ENCODE peak calls at places on chromosomes 6 and 20, in four cellular contexts. K, H, A and I are unnamed samples.

GRCh38 chr6:27889628-27890315 is 22.4 kb downstream of the OR2B2 start:
- DNase-seq in K (no peak), A (no peak), H (no peak), I (no peak)

GRCh38 chr20:49310695-49311094 is 32.8 kb upstream of the ZNFX1 start:
- DNase-seq in A (no peak), K (peak), H (no peak), I (peak)

GRCh38 chr6:16803294-16804006 is 42.2 kb upstream of the ATXN1 start:
- DNase-seq in A (no peak), K (peak), H (no peak), I (peak)

GRCh38 chr20:41407617-41408016 is 41.0 kb upstream of the EMILIN3 start:
- DNase-seq in H (peak), A (no peak), K (no peak), I (no peak)

GRCh38 chr6:143037470-143037869 is 23.2 kb upstream of the AIG1 start:
- DNase-seq in K (no peak), A (no peak), H (no peak), I (no peak)

GRCh38 chr20:12090920-12091319 is 173.2 kb downstream of the BTBD3 start:
- DNase-seq in K (no peak), A (no peak), H (no peak), I (peak)

GRCh38 chr6:167825759-167826229 is 917 bp upstream of the AFDN start:
- DNase-seq in A (no peak), H (peak), K (no peak), I (no peak)

GRCh38 chr6:26195924-26196845 is 109.0 kb downstream of the HFE start:
- DNase-seq in K (peak), H (no peak), A (no peak), I (peak)

GRCh38 chr6:12483712-12484111 is 193.6 kb downstream of the EDN1 start:
- DNase-seq in K (peak), H (no peak), A (peak), I (peak)

GRCh38 chr6:4319992-4320683 is 184.8 kb upstream of the ECI2 start:
- DNase-seq in A (no peak), K (peak), H (no peak), I (peak)

GRCh38 chr20:50216543-50217206 is 26.0 kb downstream of the CEBPB start:
- DNase-seq in A (no peak), H (no peak), K (no peak), I (no peak)

GRCh38 chr6:121932071-121933009 is 467.1 kb upstream of the HSF2 start:
- DNase-seq in H (no peak), K (peak), A (no peak), I (peak)

GRCh38 chr6:28941681-28942448 is 18.1 kb upstream of the TRIM27 start:
- DNase-seq in A (no peak), H (peak), K (no peak), I (no peak)

GRCh38 chr6:79250107-79250514 is 15.6 kb upstream of the HMGN3 start:
- DNase-seq in A (peak), K (no peak), H (peak), I (no peak)

GRCh38 chr6:79544299-79544927 is 7.2 kb upstream of the LCA5 start:
- DNase-seq in K (peak), H (no peak), A (peak), I (no peak)

GRCh38 chr6:145798530-145798929 is 16.1 kb downstream of the FBXO30 start:
- DNase-seq in H (no peak), A (no peak), K (peak), I (peak)

GRCh38 chr6:75776461-75776860 is 27.4 kb downstream of the MYO6 start:
- DNase-seq in A (no peak), K (no peak), H (no peak), I (no peak)
- TF ChIP-seq FOS in A (no peak), K (no peak), H (no peak), I (no peak)

GRCh38 chr6:77292564-77293546 is 170.4 kb downstream of the HTR1B start:
- DNase-seq in H (no peak), K (peak), A (no peak), I (peak)
- TF ChIP-seq FOS in H (no peak), K (no peak), A (no peak), I (peak)

GRCh38 chr20:37823276-37823980 is 79.5 kb upstream of the VSTM2L start:
- DNase-seq in A (no peak), H (no peak), K (peak), I (no peak)
- TF ChIP-seq FOS in A (no peak), H (no peak), K (no peak), I (no peak)

GRCh38 chr6:40535784-40536380 is 51.3 kb downstream of the LRFN2 start:
- DNase-seq in H (no peak), A (no peak), K (no peak), I (no peak)

GRCh38 chr6:40529040-40529439 is 58.1 kb downstream of the LRFN2 start:
- DNase-seq in K (no peak), H (no peak), A (no peak), I (no peak)

GRCh38 chr6:40536442-40536841 is 50.7 kb downstream of the LRFN2 start:
- DNase-seq in H (peak), A (no peak), K (no peak), I (no peak)

GRCh38 chr6:40535105-40535783 is 51.9 kb downstream of the LRFN2 start:
- DNase-seq in A (no peak), H (no peak), K (no peak), I (no peak)

GRCh38 chr6:40532349-40533028 is 54.7 kb downstream of the LRFN2 start:
- DNase-seq in A (no peak), K (no peak), H (no peak), I (no peak)
- TF ChIP-seq FOS in A (no peak), K (no peak), H (no peak), I (no peak)

DNA sequence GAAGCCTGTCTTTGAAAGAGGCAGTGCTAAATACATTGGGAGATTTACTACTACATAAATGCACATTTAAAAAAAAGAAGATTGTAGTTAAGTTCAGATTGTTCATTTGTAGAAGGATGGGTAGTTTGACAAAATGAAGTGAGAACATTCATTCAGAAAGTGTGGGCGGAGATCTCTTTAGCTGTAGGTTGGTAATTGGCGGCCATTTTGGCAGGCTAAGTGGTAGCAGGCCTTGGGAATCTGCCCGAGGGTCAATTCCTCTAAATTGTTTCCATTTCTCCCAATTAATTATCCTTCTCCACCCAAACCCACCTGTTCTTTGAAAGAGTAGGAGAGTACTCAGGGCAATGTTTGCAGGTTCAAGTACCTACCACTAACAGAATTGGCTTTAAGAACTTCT is 17.9 kb downstream of the SOX4 start:
- DNase-seq in A (no peak), K (no peak), H (no peak), I (no peak)
- TF ChIP-seq FOS in A (no peak), K (no peak), H (no peak), I (no peak)

DNA sequence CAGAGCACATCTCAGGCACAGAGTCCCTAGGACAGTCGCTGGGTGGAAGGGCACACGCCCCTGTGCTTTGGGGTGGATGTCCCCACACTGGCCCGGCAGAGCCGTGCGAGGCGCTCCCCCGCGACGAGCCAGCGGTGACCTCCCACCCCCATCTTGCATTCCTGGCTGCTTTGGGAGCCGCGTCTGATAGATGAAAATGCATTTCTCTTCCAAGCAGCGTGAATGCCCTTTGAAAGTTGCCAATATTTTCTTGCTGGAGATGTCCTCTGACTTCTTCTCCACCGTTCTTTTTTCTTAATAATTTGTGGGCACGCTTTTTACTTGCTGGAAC is 29.9 kb downstream of the COL20A1 start:
- DNase-seq in K (no peak), A (no peak), H (peak), I (no peak)
- TF ChIP-seq FOS in K (no peak), A (no peak), H (no peak), I (no peak)

DNA sequence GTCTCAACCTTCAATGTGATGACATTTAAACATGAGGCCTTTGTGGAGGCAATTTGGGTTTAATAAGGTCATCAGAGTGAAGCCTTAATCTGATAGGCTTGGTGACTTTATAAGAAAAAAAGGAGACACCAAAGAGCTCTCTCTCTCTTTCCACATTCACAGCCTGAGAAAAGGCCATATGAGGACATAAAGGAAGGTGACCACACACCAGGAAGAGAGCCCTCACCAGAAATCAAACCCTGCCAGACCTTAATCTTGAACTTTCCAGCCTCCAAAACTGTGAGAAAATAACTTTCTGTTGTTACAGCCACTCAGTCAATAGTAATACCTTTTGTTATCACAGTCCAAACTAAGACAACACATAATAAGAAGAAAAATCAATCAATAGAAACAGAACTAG is 47.7 kb downstream of the COL12A1 start:
- DNase-seq in A (no peak), H (no peak), K (no peak), I (peak)
- TF ChIP-seq FOS in A (no peak), H (no peak), K (no peak), I (no peak)

GRCh38 chr6:139981810-139982550 is 607.5 kb upstream of the CITED2 start:
- DNase-seq in A (no peak), H (no peak), K (peak), I (peak)
- TF ChIP-seq FOS in A (no peak), H (no peak), K (no peak), I (peak)

DNA sequence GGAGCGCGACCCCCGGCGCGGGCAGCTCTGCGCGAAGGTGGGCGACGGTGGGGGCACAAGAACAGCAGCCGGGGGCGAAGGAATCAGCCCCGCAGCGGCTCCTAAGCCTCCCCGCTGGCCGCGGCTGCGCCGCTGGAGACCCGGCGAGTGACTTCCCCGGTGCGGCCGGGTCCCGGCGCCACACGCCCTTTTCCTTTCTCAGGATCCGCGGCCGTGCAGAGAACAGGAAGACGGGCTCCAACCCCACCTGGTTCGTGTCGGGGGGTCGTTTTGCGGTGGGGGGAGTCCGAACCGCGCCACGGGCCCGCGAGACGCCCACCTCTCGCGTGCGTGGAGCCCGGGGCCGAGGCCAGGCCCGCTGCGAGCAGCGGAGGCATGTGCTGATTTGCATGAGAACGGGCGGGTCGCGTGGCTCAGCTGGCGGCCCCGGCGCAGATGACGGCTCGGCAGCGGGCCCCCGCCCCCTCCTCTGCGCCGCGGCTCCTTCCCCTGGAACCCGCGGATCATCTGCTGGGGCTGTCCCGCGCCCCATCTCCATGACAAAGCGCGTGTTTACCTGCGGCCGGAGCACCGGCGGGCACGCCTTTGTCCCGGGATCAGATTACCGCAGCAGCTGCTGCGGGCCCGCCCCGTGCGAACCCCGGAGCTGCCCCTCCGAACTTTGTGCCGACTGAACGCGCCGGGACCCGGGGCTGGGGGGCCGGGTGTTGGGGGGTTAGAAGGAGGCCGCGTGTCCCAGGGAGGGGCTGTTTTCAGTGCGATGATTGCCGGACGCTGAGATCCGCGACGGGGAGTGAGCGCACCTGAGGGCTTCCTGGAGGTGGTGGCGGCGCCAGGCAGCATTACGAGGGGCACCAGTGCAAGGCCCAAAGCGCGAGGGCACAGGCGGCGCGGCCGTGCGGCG is 4.9 kb upstream of the DLL1 start:
- DNase-seq in H (peak), A (no peak), K (no peak), I (peak)
- TF ChIP-seq FOS in H (no peak), A (no peak), K (no peak), I (no peak)